ENCODE peak calls at places on chromosomes 6 and 20, in nine cellular contexts. R is Caco-2, H is GM12864, I is GM10248, Y is brain microvascular endothelial cell, C is spleen, D is GM23338, E is glutamatergic neuron, L is astrocyte. U is an unnamed sample.

GRCh38 chr20:49252556-49253350 is 25.1 kb downstream of the ZNFX1 start:
- DNase-seq in R (peak), H (no peak), I (no peak), Y (no peak), C (no peak), D (no peak), E (no peak), L (no peak), U (no peak)

GRCh38 chr6:109153752-109154151 is 58.4 kb downstream of the CEP57L1 start:
- DNase-seq in R (no peak), H (no peak), I (no peak), Y (no peak), C (no peak), D (no peak), E (no peak), L (no peak), U (no peak)

GRCh38 chr20:47392721-47393073 is 36.2 kb upstream of the ZMYND8 start:
- DNase-seq in R (no peak), H (no peak), I (no peak), Y (peak), C (no peak), D (no peak), E (no peak), L (no peak), U (no peak)

GRCh38 chr6:106066984-106067383 is 19.2 kb upstream of the PRDM1 start:
- DNase-seq in R (no peak), H (no peak), I (no peak), Y (no peak), C (no peak), D (no peak), E (no peak), L (peak), U (no peak)

GRCh38 chr20:47493175-47493953 is 8.3 kb upstream of the NCOA3 start:
- DNase-seq in R (peak), H (no peak), I (no peak), Y (peak), C (peak), D (no peak), E (no peak), L (peak), U (peak)

GRCh38 chr6:90401933-90402830 is 105.5 kb upstream of the BACH2 start:
- DNase-seq in R (no peak), H (no peak), I (no peak), Y (no peak), C (no peak), D (no peak), E (no peak), L (no peak), U (no peak)

GRCh38 chr6:27205375-27206278 is 41.9 kb upstream of the PRSS16 start:
- DNase-seq in R (no peak), H (no peak), I (peak), Y (peak), C (no peak), D (peak), E (no peak), L (no peak), U (no peak)

GRCh38 chr20:40663991-40664880 is 24.8 kb downstream of the MAFB start:
- DNase-seq in R (peak), H (no peak), I (no peak), Y (no peak), C (no peak), D (no peak), E (no peak), L (no peak), U (no peak)

GRCh38 chr20:9408422-9409300 is 105.7 kb upstream of the LAMP5 start:
- DNase-seq in R (no peak), H (no peak), I (no peak), Y (peak), C (no peak), D (no peak), E (no peak), L (peak), U (no peak)

GRCh38 chr20:63082308-63082938 is 75.7 kb upstream of the BHLHE23 start:
- DNase-seq in R (peak), H (no peak), I (peak), Y (peak), C (peak), D (peak), E (peak), L (no peak), U (no peak)

GRCh38 chr20:48897298-48898044 is 24.0 kb upstream of the ARFGEF2 start:
- DNase-seq in R (no peak), H (no peak), I (no peak), Y (peak), C (no peak), D (no peak), E (no peak), L (peak), U (no peak)

GRCh38 chr6:8481727-8482126 is 46.4 kb upstream of the SLC35B3 start:
- DNase-seq in R (no peak), H (no peak), I (peak), Y (no peak), C (no peak), D (peak), E (no peak), L (no peak), U (no peak)

GRCh38 chr6:38168699-38169098 is 349.2 kb downstream of the ZFAND3 start:
- DNase-seq in R (no peak), H (no peak), I (no peak), Y (no peak), C (no peak), D (no peak), E (no peak), L (no peak), U (no peak)

GRCh38 chr20:63498950-63499332 is at the start of gene EEF1A2:
- DNase-seq in R (peak), H (no peak), I (no peak), Y (no peak), C (peak), D (no peak), E (peak), L (no peak), U (no peak)

GRCh38 chr20:25706793-25707192 is 10.1 kb upstream of the ZNF337 start:
- DNase-seq in R (no peak), H (no peak), I (no peak), Y (no peak), C (peak), D (no peak), E (no peak), L (no peak), U (no peak)

GRCh38 chr6:111949546-111949945 is 76.3 kb upstream of the FYN start:
- DNase-seq in R (no peak), H (no peak), I (no peak), Y (no peak), C (no peak), D (peak), E (no peak), L (no peak), U (no peak)

GRCh38 chr20:40090236-40090635 is 598.8 kb downstream of the MAFB start:
- DNase-seq in R (no peak), H (no peak), I (no peak), Y (no peak), C (no peak), D (no peak), E (no peak), L (no peak), U (no peak)

GRCh38 chr6:150403458-150404245 is 34.8 kb downstream of the IYD start:
- DNase-seq in R (no peak), H (no peak), I (no peak), Y (peak), C (no peak), D (no peak), E (no peak), L (peak), U (no peak)

GRCh38 chr20:341682-342081 is 5.2 kb upstream of the NRSN2 start:
- DNase-seq in R (no peak), H (no peak), I (no peak), Y (peak), C (no peak), D (no peak), E (no peak), L (peak), U (no peak)

GRCh38 chr20:40813213-40813510 is 124.1 kb upstream of the MAFB start:
- DNase-seq in R (no peak), H (no peak), I (no peak), Y (no peak), C (no peak), D (no peak), E (no peak), L (no peak), U (no peak)

GRCh38 chr6:13611715-13612114 is 3.4 kb upstream of the NOL7 start:
- DNase-seq in R (no peak), H (peak), I (no peak), Y (no peak), C (no peak), D (no peak), E (no peak), L (no peak), U (no peak)

GRCh38 chr6:133207754-133208153 is 33.4 kb upstream of the EYA4 start:
- DNase-seq in R (no peak), H (no peak), I (no peak), Y (no peak), C (no peak), D (no peak), E (no peak), L (no peak), U (no peak)

GRCh38 chr6:131728296-131728939 is 17.6 kb upstream of the CTAGE9 start:
- DNase-seq in R (no peak), H (no peak), I (no peak), Y (no peak), C (no peak), D (no peak), E (no peak), L (peak), U (no peak)

GRCh38 chr20:52937701-52938100 is 34.5 kb upstream of the TSHZ2 start:
- DNase-seq in R (peak), H (no peak), I (no peak), Y (no peak), C (no peak), D (peak), E (no peak), L (peak), U (no peak)
- TF ChIP-seq CTCF in R (no peak), H (no peak), I (no peak), Y (no peak), C (no peak), D (peak), E (no peak), L (no peak), U (no peak)

DNA sequence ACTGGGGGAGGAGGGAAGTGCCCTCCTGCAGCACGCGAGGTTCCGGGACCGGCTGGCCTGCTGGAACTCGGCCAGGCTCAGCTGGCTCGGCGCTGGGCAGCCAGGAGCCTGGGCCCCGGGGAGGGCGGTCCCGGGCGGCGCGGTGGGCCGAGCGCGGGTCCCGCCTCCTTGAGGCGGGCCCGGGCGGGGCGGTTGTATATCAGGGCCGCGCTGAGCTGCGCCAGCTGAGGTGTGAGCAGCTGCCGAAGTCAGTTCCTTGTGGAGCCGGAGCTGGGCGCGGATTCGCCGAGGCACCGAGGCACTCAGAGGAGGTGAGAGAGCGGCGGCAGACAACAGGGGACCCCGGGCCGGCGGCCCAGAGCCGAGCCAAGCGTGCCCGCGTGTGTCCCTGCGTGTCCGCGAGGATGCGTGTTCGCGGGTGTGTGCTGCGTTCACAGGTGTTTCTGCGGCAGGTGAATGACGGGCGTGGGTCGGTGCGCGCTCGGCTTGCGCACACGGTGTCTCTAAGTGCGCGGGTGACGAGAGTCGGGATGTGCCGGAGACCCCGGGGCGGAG is at the start of gene CDKN1A:
- DNase-seq in R (peak), H (no peak), I (peak), Y (peak), C (peak), D (peak), E (peak), L (peak), U (peak)
- TF ChIP-seq CTCF in R (no peak), H (no peak), I (no peak), Y (no peak), C (peak), D (no peak), E (peak), L (no peak), U (no peak)

DNA sequence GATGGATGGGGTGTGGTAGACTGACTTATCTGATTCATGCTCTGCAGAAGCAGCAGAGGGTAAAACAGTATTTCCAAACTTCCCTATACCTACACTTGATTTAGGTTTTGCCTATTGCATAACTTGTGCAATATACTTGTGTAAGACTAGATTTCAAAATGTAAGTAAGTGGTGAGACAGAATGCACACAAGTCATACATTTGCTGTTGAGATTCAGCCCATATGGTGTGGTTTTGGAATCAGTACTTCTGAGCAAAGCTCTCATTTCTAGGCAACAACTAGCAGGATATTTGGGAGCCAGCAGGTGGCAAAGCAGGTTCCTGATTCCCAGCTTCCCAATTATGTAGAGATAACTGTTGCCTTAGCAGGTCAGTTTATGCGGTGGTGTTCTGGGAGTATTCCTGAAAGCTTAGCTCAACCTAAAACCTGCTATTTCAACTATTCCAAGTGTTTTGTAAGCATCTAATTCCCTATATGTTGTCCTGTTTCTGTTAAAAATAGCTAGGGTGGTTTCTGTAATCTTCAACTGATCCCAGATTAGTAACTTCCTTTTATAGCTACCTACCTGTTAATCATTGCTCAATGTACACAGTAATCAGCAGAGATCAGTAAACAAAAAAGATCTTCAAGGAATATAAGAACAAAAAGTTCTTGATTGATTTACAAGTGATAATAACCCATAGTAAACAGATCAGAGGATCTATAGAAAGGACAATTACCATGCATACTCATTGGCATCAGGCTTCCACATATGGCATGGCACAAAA is 8.5 kb upstream of the FABP7 start:
- DNase-seq in R (peak), H (no peak), I (no peak), Y (no peak), C (no peak), D (peak), E (no peak), L (no peak), U (no peak)
- TF ChIP-seq CTCF in R (peak), H (no peak), I (no peak), Y (no peak), C (no peak), D (peak), E (no peak), L (no peak), U (no peak)

GRCh38 chr6:116118608-116119007 is 7.3 kb downstream of the COL10A1 start:
- DNase-seq in R (no peak), H (no peak), I (no peak), Y (peak), C (no peak), D (no peak), E (no peak), L (peak), U (no peak)
- TF ChIP-seq CTCF in R (no peak), H (no peak), I (no peak), Y (no peak), C (no peak), D (no peak), E (no peak), L (no peak), U (no peak)

GRCh38 chr6:6452002-6452401 is 131.5 kb upstream of the F13A1 start:
- DNase-seq in R (no peak), H (no peak), I (no peak), Y (no peak), C (no peak), D (no peak), E (no peak), L (no peak), U (no peak)
- TF ChIP-seq CTCF in R (no peak), H (no peak), I (no peak), Y (no peak), C (no peak), D (no peak), E (no peak), L (no peak), U (no peak)